ENCODE peak calls at places on chromosome 15, in eight cellular contexts. V is neural crest cell; U is T-helper 2 cell; L is A673; A is stimulated activated CD4-positive, alpha-beta T cell treated with anti-CD3 and anti-CD28 coated beads, TNF-alpha, amount 100 ng/mL, for 24 hours; T is amygdala; D is Right ventricle myocardium superior; R is non-pigmented ciliary epithelial cell. F is an unnamed sample.

GRCh38 chr15:35665855-35666536 is 120.0 kb upstream of the DPH6 start:
- DNase-seq in R (no peak), U (no peak), A (no peak), L (no peak), V (no peak), D (peak; percentile 64), T (no peak), F (no peak)

GRCh38 chr15:68732451-68732850 is 88.2 kb downstream of the ANP32A start:
- DNase-seq in L (no peak), T (no peak), R (no peak), D (no peak), U (no peak), V (no peak), A (no peak), F (no peak)

GRCh38 chr15:40960926-40961325 is 7.7 kb downstream of the CHAC1 start:
- DNase-seq in V (no peak), A (no peak), L (no peak), U (no peak), R (no peak), D (no peak), T (no peak), F (no peak)

GRCh38 chr15:100981086-100981485 is 61.9 kb downstream of the LRRK1 start:
- DNase-seq in T (no peak), R (no peak), D (no peak), V (no peak), A (no peak), U (no peak), L (no peak), F (no peak)

GRCh38 chr15:77886805-77887448 is 190.6 kb downstream of the TBC1D2B start:
- DNase-seq in V (no peak), A (no peak), U (no peak), D (no peak), T (no peak), L (no peak), R (no peak), F (no peak)

GRCh38 chr15:95086543-95087252 is 855.3 kb downstream of the MCTP2 start:
- DNase-seq in T (no peak), L (no peak), R (peak; percentile 43), V (no peak), A (no peak), D (no peak), U (no peak), F (no peak)

GRCh38 chr15:46502668-46503067 is 867.8 kb downstream of the SQOR start:
- DNase-seq in R (no peak), V (no peak), A (no peak), L (peak; percentile 40), T (no peak), U (no peak), D (no peak), F (no peak)

GRCh38 chr15:40902605-40903561 is 8.6 kb downstream of the VPS18 start:
- DNase-seq in L (no peak), U (no peak), T (no peak), R (no peak), A (no peak), D (peak; percentile 80), V (no peak), F (no peak)

GRCh38 chr15:31366169-31366734 is 39.6 kb downstream of the KLF13 start:
- DNase-seq in V (no peak), A (no peak), D (peak; percentile 74), T (no peak), L (peak; percentile 55), U (no peak), R (no peak), F (no peak)

GRCh38 chr15:59400103-59400813 is 27.6 kb upstream of the MYO1E start:
- DNase-seq in R (no peak), A (no peak), T (no peak), V (no peak), L (no peak), U (no peak), D (no peak), F (no peak)

GRCh38 chr15:29873264-29873663 is 51.0 kb upstream of the TJP1 start:
- DNase-seq in L (no peak), U (no peak), A (no peak), T (no peak), R (no peak), V (no peak), D (no peak), F (no peak)

GRCh38 chr15:64566629-64567427 is 106.5 kb downstream of the ZNF609 start:
- DNase-seq in A (no peak), U (no peak), L (no peak), D (no peak), T (no peak), V (no peak), R (no peak), F (no peak)

GRCh38 chr15:81859737-81860516 is 185.9 kb downstream of the MEX3B start:
- DNase-seq in D (no peak), V (no peak), T (no peak), R (no peak), L (no peak), U (no peak), A (no peak), F (no peak)

GRCh38 chr15:43877371-43877770 is 50.6 kb downstream of the WDR76 start:
- DNase-seq in R (no peak), T (no peak), L (no peak), D (no peak), U (no peak), V (no peak), A (no peak), F (no peak)

GRCh38 chr15:95659646-95660045 is 670.9 kb upstream of the NR2F2 start:
- DNase-seq in A (no peak), V (no peak), T (no peak), U (no peak), D (peak; percentile 35), R (no peak), L (no peak), F (no peak)

GRCh38 chr15:62391565-62392262 is 226.6 kb upstream of the C2CD4B start:
- DNase-seq in V (peak; percentile 38), U (peak; percentile 4), T (peak; percentile 44), R (no peak), A (peak; percentile 22), D (peak; percentile 72), L (peak; percentile 55), F (peak; percentile 64)

GRCh38 chr15:40567111-40567510 is 2.0 kb upstream of the RPUSD2 start:
- DNase-seq in T (no peak), A (no peak), D (no peak), R (no peak), V (no peak), U (no peak), L (peak; percentile 39), F (no peak)

GRCh38 chr15:60383008-60383694 is 14.6 kb downstream of the ANXA2 start:
- DNase-seq in D (no peak), R (no peak), T (no peak), A (no peak), V (no peak), U (no peak), L (no peak), F (no peak)

GRCh38 chr15:98077186-98077585 is 116.7 kb downstream of the ARRDC4 start:
- DNase-seq in D (peak; percentile 51), V (no peak), L (peak; percentile 5), R (no peak), T (no peak), A (no peak), U (no peak), F (no peak)

GRCh38 chr15:75620043-75620775 is 5.3 kb downstream of the SNUPN start:
- DNase-seq in T (no peak), R (no peak), L (peak; percentile 73), D (no peak), V (no peak), A (no peak), U (no peak), F (no peak)